ENCODE peak calls at places on chromosomes 12 and 14, in nine cellular contexts. One of them, this sample, is unnamed.

GRCh38 chr12:107783406-107784376 is 9.2 kb downstream of the ASCL4 start:
- DNase-seq in stimulated activated CD4-positive, alpha-beta T cell treated with anti-CD3 and anti-CD28 coated beads, TNF-alpha, amount 100 ng/mL, for 24 hours: no peak
- DNase-seq in fibroblast of mammary gland: no peak
- DNase-seq in heart right ventricle: no peak
- DNase-seq in iPS DF 19.7: no peak
- DNase-seq in iPS-NIHi11: no peak
- DNase-seq in RPMI7951: no peak
- DNase-seq in stimulated activated CD8-positive, alpha-beta memory T cell treated with anti-CD3 and anti-CD28 coated beads, Interleukin-4, amount 100 ng/mL, for 1 hour: no peak
- DNase-seq in fibroblast of pulmonary artery: no peak
- DNase-seq in this sample: no peak

GRCh38 chr12:130357729-130358330 is 20.1 kb downstream of the PIWIL1 start:
- DNase-seq in iPS DF 19.7: no peak
- DNase-seq in heart right ventricle: no peak
- DNase-seq in stimulated activated CD8-positive, alpha-beta memory T cell treated with anti-CD3 and anti-CD28 coated beads, Interleukin-4, amount 100 ng/mL, for 1 hour: no peak
- DNase-seq in fibroblast of pulmonary artery: no peak
- DNase-seq in fibroblast of mammary gland: no peak
- DNase-seq in stimulated activated CD4-positive, alpha-beta T cell treated with anti-CD3 and anti-CD28 coated beads, TNF-alpha, amount 100 ng/mL, for 24 hours: no peak
- DNase-seq in RPMI7951: no peak
- DNase-seq in iPS-NIHi11: no peak
- DNase-seq in this sample: no peak

GRCh38 chr14:87109271-87109670 is 883.7 kb downstream of the GALC start:
- DNase-seq in stimulated activated CD8-positive, alpha-beta memory T cell treated with anti-CD3 and anti-CD28 coated beads, Interleukin-4, amount 100 ng/mL, for 1 hour: no peak
- DNase-seq in iPS-NIHi11: no peak
- DNase-seq in heart right ventricle: no peak
- DNase-seq in RPMI7951: no peak
- DNase-seq in fibroblast of mammary gland: no peak
- DNase-seq in fibroblast of pulmonary artery: no peak
- DNase-seq in iPS DF 19.7: no peak
- DNase-seq in stimulated activated CD4-positive, alpha-beta T cell treated with anti-CD3 and anti-CD28 coated beads, TNF-alpha, amount 100 ng/mL, for 24 hours: no peak
- DNase-seq in this sample: no peak

GRCh38 chr14:89507926-89508460 is 91.0 kb upstream of the FOXN3 start:
- DNase-seq in stimulated activated CD8-positive, alpha-beta memory T cell treated with anti-CD3 and anti-CD28 coated beads, Interleukin-4, amount 100 ng/mL, for 1 hour: no peak
- DNase-seq in stimulated activated CD4-positive, alpha-beta T cell treated with anti-CD3 and anti-CD28 coated beads, TNF-alpha, amount 100 ng/mL, for 24 hours: no peak
- DNase-seq in fibroblast of pulmonary artery: peak
- DNase-seq in RPMI7951: no peak
- DNase-seq in heart right ventricle: no peak
- DNase-seq in iPS-NIHi11: no peak
- DNase-seq in iPS DF 19.7: no peak
- DNase-seq in fibroblast of mammary gland: peak
- DNase-seq in this sample: no peak

GRCh38 chr14:43872752-43873655 is 634.1 kb downstream of the FSCB start:
- DNase-seq in iPS DF 19.7: peak
- DNase-seq in stimulated activated CD4-positive, alpha-beta T cell treated with anti-CD3 and anti-CD28 coated beads, TNF-alpha, amount 100 ng/mL, for 24 hours: no peak
- DNase-seq in fibroblast of pulmonary artery: no peak
- DNase-seq in stimulated activated CD8-positive, alpha-beta memory T cell treated with anti-CD3 and anti-CD28 coated beads, Interleukin-4, amount 100 ng/mL, for 1 hour: no peak
- DNase-seq in fibroblast of mammary gland: no peak
- DNase-seq in iPS-NIHi11: peak
- DNase-seq in heart right ventricle: no peak
- DNase-seq in RPMI7951: no peak
- DNase-seq in this sample: no peak

GRCh38 chr14:99057684-99058083 is 214.3 kb downstream of the BCL11B start:
- DNase-seq in heart right ventricle: no peak
- DNase-seq in fibroblast of mammary gland: no peak
- DNase-seq in fibroblast of pulmonary artery: no peak
- DNase-seq in iPS-NIHi11: no peak
- DNase-seq in RPMI7951: no peak
- DNase-seq in stimulated activated CD4-positive, alpha-beta T cell treated with anti-CD3 and anti-CD28 coated beads, TNF-alpha, amount 100 ng/mL, for 24 hours: no peak
- DNase-seq in iPS DF 19.7: no peak
- DNase-seq in stimulated activated CD8-positive, alpha-beta memory T cell treated with anti-CD3 and anti-CD28 coated beads, Interleukin-4, amount 100 ng/mL, for 1 hour: no peak
- DNase-seq in this sample: no peak

GRCh38 chr12:63419119-63419518 is 249.2 kb downstream of the DPY19L2 start:
- DNase-seq in stimulated activated CD8-positive, alpha-beta memory T cell treated with anti-CD3 and anti-CD28 coated beads, Interleukin-4, amount 100 ng/mL, for 1 hour: no peak
- DNase-seq in iPS DF 19.7: peak
- DNase-seq in fibroblast of mammary gland: peak
- DNase-seq in iPS-NIHi11: no peak
- DNase-seq in stimulated activated CD4-positive, alpha-beta T cell treated with anti-CD3 and anti-CD28 coated beads, TNF-alpha, amount 100 ng/mL, for 24 hours: no peak
- DNase-seq in heart right ventricle: no peak
- DNase-seq in fibroblast of pulmonary artery: no peak
- DNase-seq in RPMI7951: peak
- DNase-seq in this sample: no peak

GRCh38 chr12:40106202-40106533 is 287 bp upstream of the SLC2A13 start:
- DNase-seq in RPMI7951: no peak
- DNase-seq in heart right ventricle: no peak
- DNase-seq in iPS-NIHi11: no peak
- DNase-seq in stimulated activated CD4-positive, alpha-beta T cell treated with anti-CD3 and anti-CD28 coated beads, TNF-alpha, amount 100 ng/mL, for 24 hours: no peak
- DNase-seq in fibroblast of pulmonary artery: no peak
- DNase-seq in stimulated activated CD8-positive, alpha-beta memory T cell treated with anti-CD3 and anti-CD28 coated beads, Interleukin-4, amount 100 ng/mL, for 1 hour: no peak
- DNase-seq in fibroblast of mammary gland: no peak
- DNase-seq in iPS DF 19.7: no peak
- DNase-seq in this sample: no peak

GRCh38 chr12:42296503-42297109 is 29.3 kb downstream of the ZCRB1 start:
- DNase-seq in fibroblast of pulmonary artery: peak
- DNase-seq in RPMI7951: peak
- DNase-seq in fibroblast of mammary gland: peak
- DNase-seq in iPS DF 19.7: peak
- DNase-seq in iPS-NIHi11: no peak
- DNase-seq in stimulated activated CD8-positive, alpha-beta memory T cell treated with anti-CD3 and anti-CD28 coated beads, Interleukin-4, amount 100 ng/mL, for 1 hour: no peak
- DNase-seq in heart right ventricle: no peak
- DNase-seq in stimulated activated CD4-positive, alpha-beta T cell treated with anti-CD3 and anti-CD28 coated beads, TNF-alpha, amount 100 ng/mL, for 24 hours: no peak
- DNase-seq in this sample: no peak

GRCh38 chr12:130300725-130301124 is 37.0 kb upstream of the PIWIL1 start:
- DNase-seq in fibroblast of pulmonary artery: no peak
- DNase-seq in stimulated activated CD4-positive, alpha-beta T cell treated with anti-CD3 and anti-CD28 coated beads, TNF-alpha, amount 100 ng/mL, for 24 hours: no peak
- DNase-seq in iPS DF 19.7: no peak
- DNase-seq in RPMI7951: no peak
- DNase-seq in stimulated activated CD8-positive, alpha-beta memory T cell treated with anti-CD3 and anti-CD28 coated beads, Interleukin-4, amount 100 ng/mL, for 1 hour: no peak
- DNase-seq in iPS-NIHi11: no peak
- DNase-seq in fibroblast of mammary gland: no peak
- DNase-seq in heart right ventricle: no peak
- DNase-seq in this sample: no peak

GRCh38 chr14:92352158-92352985 is 29.4 kb downstream of the SLC24A4 start:
- DNase-seq in iPS DF 19.7: peak
- DNase-seq in fibroblast of pulmonary artery: peak
- DNase-seq in stimulated activated CD8-positive, alpha-beta memory T cell treated with anti-CD3 and anti-CD28 coated beads, Interleukin-4, amount 100 ng/mL, for 1 hour: no peak
- DNase-seq in stimulated activated CD4-positive, alpha-beta T cell treated with anti-CD3 and anti-CD28 coated beads, TNF-alpha, amount 100 ng/mL, for 24 hours: no peak
- DNase-seq in fibroblast of mammary gland: peak
- DNase-seq in heart right ventricle: no peak
- DNase-seq in RPMI7951: no peak
- DNase-seq in iPS-NIHi11: peak
- DNase-seq in this sample: no peak

GRCh38 chr14:75184039-75184438 is 7.6 kb upstream of the TMED10 start:
- DNase-seq in stimulated activated CD4-positive, alpha-beta T cell treated with anti-CD3 and anti-CD28 coated beads, TNF-alpha, amount 100 ng/mL, for 24 hours: no peak
- DNase-seq in fibroblast of mammary gland: no peak
- DNase-seq in stimulated activated CD8-positive, alpha-beta memory T cell treated with anti-CD3 and anti-CD28 coated beads, Interleukin-4, amount 100 ng/mL, for 1 hour: no peak
- DNase-seq in heart right ventricle: no peak
- DNase-seq in iPS DF 19.7: no peak
- DNase-seq in fibroblast of pulmonary artery: no peak
- DNase-seq in iPS-NIHi11: no peak
- DNase-seq in RPMI7951: no peak
- DNase-seq in this sample: no peak

GRCh38 chr12:124369055-124369900 is 74.4 kb downstream of the RFLNA start:
- DNase-seq in heart right ventricle: peak
- DNase-seq in iPS DF 19.7: no peak
- DNase-seq in fibroblast of mammary gland: peak
- DNase-seq in iPS-NIHi11: peak
- DNase-seq in RPMI7951: peak
- DNase-seq in stimulated activated CD4-positive, alpha-beta T cell treated with anti-CD3 and anti-CD28 coated beads, TNF-alpha, amount 100 ng/mL, for 24 hours: no peak
- DNase-seq in fibroblast of pulmonary artery: peak
- DNase-seq in stimulated activated CD8-positive, alpha-beta memory T cell treated with anti-CD3 and anti-CD28 coated beads, Interleukin-4, amount 100 ng/mL, for 1 hour: no peak
- DNase-seq in this sample: peak

GRCh38 chr14:68814376-68815287 is 21.8 kb upstream of the ZFP36L1 start:
- DNase-seq in RPMI7951: peak
- DNase-seq in iPS-NIHi11: peak
- DNase-seq in stimulated activated CD8-positive, alpha-beta memory T cell treated with anti-CD3 and anti-CD28 coated beads, Interleukin-4, amount 100 ng/mL, for 1 hour: no peak
- DNase-seq in fibroblast of mammary gland: peak
- DNase-seq in heart right ventricle: no peak
- DNase-seq in stimulated activated CD4-positive, alpha-beta T cell treated with anti-CD3 and anti-CD28 coated beads, TNF-alpha, amount 100 ng/mL, for 24 hours: no peak
- DNase-seq in iPS DF 19.7: no peak
- DNase-seq in fibroblast of pulmonary artery: peak
- DNase-seq in this sample: no peak

GRCh38 chr14:101716956-101717662 is 44.4 kb upstream of the PPP2R5C start:
- DNase-seq in iPS DF 19.7: no peak
- DNase-seq in iPS-NIHi11: peak
- DNase-seq in fibroblast of mammary gland: no peak
- DNase-seq in stimulated activated CD4-positive, alpha-beta T cell treated with anti-CD3 and anti-CD28 coated beads, TNF-alpha, amount 100 ng/mL, for 24 hours: no peak
- DNase-seq in heart right ventricle: no peak
- DNase-seq in stimulated activated CD8-positive, alpha-beta memory T cell treated with anti-CD3 and anti-CD28 coated beads, Interleukin-4, amount 100 ng/mL, for 1 hour: no peak
- DNase-seq in RPMI7951: peak
- DNase-seq in fibroblast of pulmonary artery: no peak
- DNase-seq in this sample: no peak

GRCh38 chr14:98984719-98985041 is 287.3 kb downstream of the BCL11B start:
- DNase-seq in fibroblast of mammary gland: no peak
- DNase-seq in RPMI7951: no peak
- DNase-seq in heart right ventricle: no peak
- DNase-seq in stimulated activated CD4-positive, alpha-beta T cell treated with anti-CD3 and anti-CD28 coated beads, TNF-alpha, amount 100 ng/mL, for 24 hours: peak
- DNase-seq in fibroblast of pulmonary artery: no peak
- DNase-seq in stimulated activated CD8-positive, alpha-beta memory T cell treated with anti-CD3 and anti-CD28 coated beads, Interleukin-4, amount 100 ng/mL, for 1 hour: peak
- DNase-seq in iPS-NIHi11: no peak
- DNase-seq in iPS DF 19.7: no peak
- DNase-seq in this sample: no peak

GRCh38 chr12:107317751-107318553 is 224.6 kb upstream of the CRY1 start:
- DNase-seq in fibroblast of pulmonary artery: peak
- DNase-seq in iPS-NIHi11: peak
- DNase-seq in RPMI7951: peak
- DNase-seq in heart right ventricle: peak
- DNase-seq in stimulated activated CD8-positive, alpha-beta memory T cell treated with anti-CD3 and anti-CD28 coated beads, Interleukin-4, amount 100 ng/mL, for 1 hour: peak
- DNase-seq in stimulated activated CD4-positive, alpha-beta T cell treated with anti-CD3 and anti-CD28 coated beads, TNF-alpha, amount 100 ng/mL, for 24 hours: peak
- DNase-seq in fibroblast of mammary gland: peak
- DNase-seq in iPS DF 19.7: no peak
- DNase-seq in this sample: peak

GRCh38 chr14:49970474-49971147 is 77.7 kb downstream of the ARF6 start:
- DNase-seq in heart right ventricle: no peak
- DNase-seq in iPS-NIHi11: no peak
- DNase-seq in fibroblast of pulmonary artery: peak
- DNase-seq in iPS DF 19.7: no peak
- DNase-seq in RPMI7951: peak
- DNase-seq in stimulated activated CD4-positive, alpha-beta T cell treated with anti-CD3 and anti-CD28 coated beads, TNF-alpha, amount 100 ng/mL, for 24 hours: no peak
- DNase-seq in stimulated activated CD8-positive, alpha-beta memory T cell treated with anti-CD3 and anti-CD28 coated beads, Interleukin-4, amount 100 ng/mL, for 1 hour: no peak
- DNase-seq in fibroblast of mammary gland: peak
- DNase-seq in this sample: no peak

GRCh38 chr12:6627598-6627997 is 8.2 kb downstream of the LPAR5 start:
- DNase-seq in stimulated activated CD4-positive, alpha-beta T cell treated with anti-CD3 and anti-CD28 coated beads, TNF-alpha, amount 100 ng/mL, for 24 hours: no peak
- DNase-seq in iPS DF 19.7: no peak
- DNase-seq in fibroblast of mammary gland: no peak
- DNase-seq in iPS-NIHi11: no peak
- DNase-seq in heart right ventricle: no peak
- DNase-seq in RPMI7951: no peak
- DNase-seq in stimulated activated CD8-positive, alpha-beta memory T cell treated with anti-CD3 and anti-CD28 coated beads, Interleukin-4, amount 100 ng/mL, for 1 hour: no peak
- DNase-seq in fibroblast of pulmonary artery: no peak
- DNase-seq in this sample: no peak

GRCh38 chr12:124509676-124510300 is 57.6 kb downstream of the NCOR2 start:
- DNase-seq in fibroblast of pulmonary artery: peak
- DNase-seq in stimulated activated CD4-positive, alpha-beta T cell treated with anti-CD3 and anti-CD28 coated beads, TNF-alpha, amount 100 ng/mL, for 24 hours: no peak
- DNase-seq in iPS-NIHi11: peak
- DNase-seq in stimulated activated CD8-positive, alpha-beta memory T cell treated with anti-CD3 and anti-CD28 coated beads, Interleukin-4, amount 100 ng/mL, for 1 hour: no peak
- DNase-seq in fibroblast of mammary gland: peak
- DNase-seq in iPS DF 19.7: no peak
- DNase-seq in RPMI7951: no peak
- DNase-seq in heart right ventricle: no peak
- DNase-seq in this sample: no peak

GRCh38 chr12:121295746-121296617 is 527 bp downstream of the CAMKK2 start:
- DNase-seq in stimulated activated CD8-positive, alpha-beta memory T cell treated with anti-CD3 and anti-CD28 coated beads, Interleukin-4, amount 100 ng/mL, for 1 hour: no peak
- DNase-seq in heart right ventricle: no peak
- DNase-seq in iPS DF 19.7: no peak
- DNase-seq in stimulated activated CD4-positive, alpha-beta T cell treated with anti-CD3 and anti-CD28 coated beads, TNF-alpha, amount 100 ng/mL, for 24 hours: peak
- DNase-seq in iPS-NIHi11: no peak
- DNase-seq in fibroblast of pulmonary artery: no peak
- DNase-seq in fibroblast of mammary gland: no peak
- DNase-seq in RPMI7951: peak
- DNase-seq in this sample: no peak

GRCh38 chr12:121345151-121345810 is 6.9 kb downstream of the ANAPC5 start:
- DNase-seq in fibroblast of pulmonary artery: no peak
- DNase-seq in iPS-NIHi11: no peak
- DNase-seq in fibroblast of mammary gland: no peak
- DNase-seq in iPS DF 19.7: no peak
- DNase-seq in RPMI7951: no peak
- DNase-seq in stimulated activated CD4-positive, alpha-beta T cell treated with anti-CD3 and anti-CD28 coated beads, TNF-alpha, amount 100 ng/mL, for 24 hours: no peak
- DNase-seq in heart right ventricle: no peak
- DNase-seq in stimulated activated CD8-positive, alpha-beta memory T cell treated with anti-CD3 and anti-CD28 coated beads, Interleukin-4, amount 100 ng/mL, for 1 hour: no peak
- DNase-seq in this sample: no peak

GRCh38 chr12:58420496-58420895 is 479.1 kb downstream of the ATP23 start:
- DNase-seq in heart right ventricle: no peak
- DNase-seq in RPMI7951: peak
- DNase-seq in iPS-NIHi11: no peak
- DNase-seq in fibroblast of mammary gland: peak
- DNase-seq in iPS DF 19.7: no peak
- DNase-seq in stimulated activated CD8-positive, alpha-beta memory T cell treated with anti-CD3 and anti-CD28 coated beads, Interleukin-4, amount 100 ng/mL, for 1 hour: no peak
- DNase-seq in stimulated activated CD4-positive, alpha-beta T cell treated with anti-CD3 and anti-CD28 coated beads, TNF-alpha, amount 100 ng/mL, for 24 hours: no peak
- DNase-seq in fibroblast of pulmonary artery: no peak
- DNase-seq in this sample: no peak

GRCh38 chr14:60981626-60982455 is 796 bp downstream of the SLC38A6 start:
- DNase-seq in iPS-NIHi11: peak
- DNase-seq in fibroblast of mammary gland: peak
- DNase-seq in RPMI7951: peak
- DNase-seq in heart right ventricle: no peak
- DNase-seq in iPS DF 19.7: no peak
- DNase-seq in fibroblast of pulmonary artery: peak
- DNase-seq in stimulated activated CD4-positive, alpha-beta T cell treated with anti-CD3 and anti-CD28 coated beads, TNF-alpha, amount 100 ng/mL, for 24 hours: no peak
- DNase-seq in stimulated activated CD8-positive, alpha-beta memory T cell treated with anti-CD3 and anti-CD28 coated beads, Interleukin-4, amount 100 ng/mL, for 1 hour: no peak
- DNase-seq in this sample: peak

GRCh38 chr14:60222820-60223219 is 26.2 kb upstream of the PPM1A start:
- DNase-seq in fibroblast of pulmonary artery: no peak
- DNase-seq in RPMI7951: no peak
- DNase-seq in iPS-NIHi11: peak
- DNase-seq in stimulated activated CD8-positive, alpha-beta memory T cell treated with anti-CD3 and anti-CD28 coated beads, Interleukin-4, amount 100 ng/mL, for 1 hour: no peak
- DNase-seq in fibroblast of mammary gland: no peak
- DNase-seq in heart right ventricle: peak
- DNase-seq in iPS DF 19.7: no peak
- DNase-seq in stimulated activated CD4-positive, alpha-beta T cell treated with anti-CD3 and anti-CD28 coated beads, TNF-alpha, amount 100 ng/mL, for 24 hours: no peak
- DNase-seq in this sample: no peak

GRCh38 chr14:77041837-77042557 is 13.5 kb upstream of the IRF2BPL start:
- DNase-seq in iPS DF 19.7: no peak
- DNase-seq in heart right ventricle: no peak
- DNase-seq in fibroblast of mammary gland: peak
- DNase-seq in iPS-NIHi11: no peak
- DNase-seq in RPMI7951: peak
- DNase-seq in stimulated activated CD8-positive, alpha-beta memory T cell treated with anti-CD3 and anti-CD28 coated beads, Interleukin-4, amount 100 ng/mL, for 1 hour: no peak
- DNase-seq in stimulated activated CD4-positive, alpha-beta T cell treated with anti-CD3 and anti-CD28 coated beads, TNF-alpha, amount 100 ng/mL, for 24 hours: no peak
- DNase-seq in fibroblast of pulmonary artery: peak
- DNase-seq in this sample: peak

GRCh38 chr12:94073441-94074051 is 74.8 kb upstream of the PLXNC1 start:
- DNase-seq in stimulated activated CD8-positive, alpha-beta memory T cell treated with anti-CD3 and anti-CD28 coated beads, Interleukin-4, amount 100 ng/mL, for 1 hour: no peak
- DNase-seq in iPS-NIHi11: no peak
- DNase-seq in RPMI7951: peak
- DNase-seq in stimulated activated CD4-positive, alpha-beta T cell treated with anti-CD3 and anti-CD28 coated beads, TNF-alpha, amount 100 ng/mL, for 24 hours: no peak
- DNase-seq in heart right ventricle: peak
- DNase-seq in fibroblast of mammary gland: peak
- DNase-seq in fibroblast of pulmonary artery: peak
- DNase-seq in iPS DF 19.7: no peak
- DNase-seq in this sample: no peak

GRCh38 chr12:50174971-50175715 is 8.0 kb upstream of the CERS5 start:
- DNase-seq in RPMI7951: peak
- DNase-seq in fibroblast of pulmonary artery: peak
- DNase-seq in stimulated activated CD8-positive, alpha-beta memory T cell treated with anti-CD3 and anti-CD28 coated beads, Interleukin-4, amount 100 ng/mL, for 1 hour: no peak
- DNase-seq in iPS-NIHi11: peak
- DNase-seq in stimulated activated CD4-positive, alpha-beta T cell treated with anti-CD3 and anti-CD28 coated beads, TNF-alpha, amount 100 ng/mL, for 24 hours: no peak
- DNase-seq in fibroblast of mammary gland: peak
- DNase-seq in iPS DF 19.7: no peak
- DNase-seq in heart right ventricle: no peak
- DNase-seq in this sample: peak

GRCh38 chr12:69966409-69966808 is 141.4 kb downstream of the MYRFL start:
- DNase-seq in iPS DF 19.7: no peak
- DNase-seq in fibroblast of mammary gland: peak
- DNase-seq in RPMI7951: peak
- DNase-seq in stimulated activated CD8-positive, alpha-beta memory T cell treated with anti-CD3 and anti-CD28 coated beads, Interleukin-4, amount 100 ng/mL, for 1 hour: no peak
- DNase-seq in stimulated activated CD4-positive, alpha-beta T cell treated with anti-CD3 and anti-CD28 coated beads, TNF-alpha, amount 100 ng/mL, for 24 hours: no peak
- DNase-seq in heart right ventricle: peak
- DNase-seq in fibroblast of pulmonary artery: peak
- DNase-seq in iPS-NIHi11: no peak
- DNase-seq in this sample: no peak

GRCh38 chr12:107092669-107093546 is 441 bp downstream of the CRY1 start:
- DNase-seq in stimulated activated CD4-positive, alpha-beta T cell treated with anti-CD3 and anti-CD28 coated beads, TNF-alpha, amount 100 ng/mL, for 24 hours: peak
- DNase-seq in RPMI7951: peak
- DNase-seq in fibroblast of pulmonary artery: peak
- DNase-seq in fibroblast of mammary gland: peak
- DNase-seq in heart right ventricle: no peak
- DNase-seq in iPS-NIHi11: peak
- DNase-seq in iPS DF 19.7: no peak
- DNase-seq in stimulated activated CD8-positive, alpha-beta memory T cell treated with anti-CD3 and anti-CD28 coated beads, Interleukin-4, amount 100 ng/mL, for 1 hour: peak
- DNase-seq in this sample: no peak

GRCh38 chr12:127926004-127926403 is 341.0 kb upstream of the TMEM132C start:
- DNase-seq in RPMI7951: peak
- DNase-seq in heart right ventricle: no peak
- DNase-seq in fibroblast of pulmonary artery: peak
- DNase-seq in stimulated activated CD8-positive, alpha-beta memory T cell treated with anti-CD3 and anti-CD28 coated beads, Interleukin-4, amount 100 ng/mL, for 1 hour: no peak
- DNase-seq in iPS-NIHi11: no peak
- DNase-seq in stimulated activated CD4-positive, alpha-beta T cell treated with anti-CD3 and anti-CD28 coated beads, TNF-alpha, amount 100 ng/mL, for 24 hours: no peak
- DNase-seq in fibroblast of mammary gland: peak
- DNase-seq in iPS DF 19.7: peak
- DNase-seq in this sample: no peak